ENCODE peak calls at places on chromosomes 3 and 15, in nine cellular contexts. B, F, D, I, N, Y, A, K and Z are unnamed samples.

GRCh38 chr3:43365601-43366305 is 79.4 kb downstream of the SNRK start:
- DNase-seq in B (no peak), F (no peak), D (no peak), I (no peak), N (no peak), Y (no peak), A (no peak), K (no peak), Z (peak)

GRCh38 chr3:89698208-89698830 is 590.9 kb downstream of the EPHA3 start:
- DNase-seq in B (no peak), F (no peak), D (no peak), I (no peak), N (no peak), Y (no peak), A (no peak), K (no peak), Z (no peak)

GRCh38 chr3:9916734-9917680 is at the start of gene IL17RC:
- DNase-seq in B (no peak), F (no peak), D (peak), I (no peak), N (peak), Y (peak), A (no peak), K (no peak), Z (peak)

GRCh38 chr3:164832216-164832615 is 246.1 kb downstream of the SI start:
- DNase-seq in B (no peak), F (no peak), D (no peak), I (no peak), N (no peak), Y (no peak), A (no peak), K (no peak), Z (no peak)

GRCh38 chr15:30990036-30990435 is 1.4 kb downstream of the MTMR10 start:
- DNase-seq in B (no peak), F (peak), D (no peak), I (no peak), N (no peak), Y (no peak), A (no peak), K (no peak), Z (no peak)

GRCh38 chr3:158847466-158847849 is 45.6 kb downstream of the MFSD1 start:
- DNase-seq in B (peak), F (no peak), D (no peak), I (no peak), N (no peak), Y (no peak), A (no peak), K (no peak), Z (no peak)

GRCh38 chr3:27713435-27713880 is 8.7 kb downstream of the EOMES start:
- DNase-seq in B (no peak), F (no peak), D (no peak), I (no peak), N (no peak), Y (no peak), A (no peak), K (no peak), Z (no peak)

GRCh38 chr3:15894382-15894781 is 96.6 kb upstream of the ANKRD28 start:
- DNase-seq in B (no peak), F (no peak), D (no peak), I (no peak), N (no peak), Y (no peak), A (no peak), K (no peak), Z (no peak)

GRCh38 chr3:194536883-194537637 is 50.3 kb upstream of the ATP13A3 start:
- DNase-seq in B (no peak), F (no peak), D (no peak), I (no peak), N (peak), Y (no peak), A (peak), K (no peak), Z (peak)

GRCh38 chr3:99515-99914 is 97.0 kb upstream of the CHL1 start:
- DNase-seq in B (no peak), F (no peak), D (no peak), I (no peak), N (no peak), Y (no peak), A (no peak), K (no peak), Z (no peak)

GRCh38 chr3:182725372-182726251 is 67.7 kb upstream of the ATP11B start:
- DNase-seq in B (no peak), F (no peak), D (no peak), I (no peak), N (no peak), Y (no peak), A (no peak), K (no peak), Z (no peak)
- H3K4me3 ChIP-seq in B (no peak), F (no peak), D (no peak), I (no peak), N (peak), Y (no peak), A (no peak), K (no peak), Z (no peak)

GRCh38 chr3:186931487-186932280 is 1.4 kb downstream of the ST6GAL1 start:
- DNase-seq in B (no peak), F (peak), D (no peak), I (no peak), N (no peak), Y (peak), A (no peak), K (peak), Z (no peak)

GRCh38 chr3:186932281-186933181 is 2.2 kb downstream of the ST6GAL1 start:
- DNase-seq in B (no peak), F (no peak), D (no peak), I (no peak), N (no peak), Y (no peak), A (no peak), K (no peak), Z (no peak)

GRCh38 chr3:186929676-186930075 is 650 bp upstream of the ST6GAL1 start:
- DNase-seq in B (no peak), F (no peak), D (no peak), I (no peak), N (no peak), Y (no peak), A (no peak), K (no peak), Z (no peak)

GRCh38 chr3:186930143-186930638 is at the start of gene ST6GAL1:
- DNase-seq in B (no peak), F (peak), D (peak), I (peak), N (peak), Y (peak), A (no peak), K (peak), Z (peak)

GRCh38 chr3:186930639-186931486 is 537 bp downstream of the ST6GAL1 start:
- DNase-seq in B (no peak), F (peak), D (no peak), I (peak), N (peak), Y (peak), A (no peak), K (peak), Z (peak)
- H3K4me3 ChIP-seq in B (peak), F (peak), D (peak), I (peak), N (peak), Y (peak), A (peak), K (peak), Z (peak)

GRCh38 chr15:69299451-69300128 is 878 bp downstream of the PAQR5 start:
- DNase-seq in B (no peak), F (no peak), D (no peak), I (no peak), N (no peak), Y (no peak), A (no peak), K (no peak), Z (peak)

GRCh38 chr15:69296606-69297005 is 2.1 kb upstream of the PAQR5 start:
- DNase-seq in B (no peak), F (no peak), D (no peak), I (no peak), N (no peak), Y (no peak), A (no peak), K (no peak), Z (peak)

GRCh38 chr15:69298697-69299441 is at the start of gene PAQR5:
- DNase-seq in B (no peak), F (no peak), D (no peak), I (no peak), N (peak), Y (peak), A (no peak), K (no peak), Z (peak)

GRCh38 chr15:69298354-69298696 is 387 bp upstream of the PAQR5 start:
- DNase-seq in B (no peak), F (no peak), D (no peak), I (no peak), N (peak), Y (no peak), A (no peak), K (no peak), Z (peak)

GRCh38 chr15:69297642-69298353 is 914 bp upstream of the PAQR5 start:
- DNase-seq in B (no peak), F (no peak), D (no peak), I (no peak), N (no peak), Y (no peak), A (no peak), K (no peak), Z (peak)
- H3K4me3 ChIP-seq in B (no peak), F (no peak), D (no peak), I (no peak), N (peak), Y (peak), A (peak), K (no peak), Z (no peak)

GRCh38 chr3:156643729-156644389 is 30.5 kb upstream of the TIPARP start:
- DNase-seq in B (no peak), F (no peak), D (no peak), I (no peak), N (no peak), Y (no peak), A (no peak), K (peak), Z (peak)
- H3K4me3 ChIP-seq in B (no peak), F (no peak), D (no peak), I (no peak), N (peak), Y (no peak), A (no peak), K (no peak), Z (peak)

DNA sequence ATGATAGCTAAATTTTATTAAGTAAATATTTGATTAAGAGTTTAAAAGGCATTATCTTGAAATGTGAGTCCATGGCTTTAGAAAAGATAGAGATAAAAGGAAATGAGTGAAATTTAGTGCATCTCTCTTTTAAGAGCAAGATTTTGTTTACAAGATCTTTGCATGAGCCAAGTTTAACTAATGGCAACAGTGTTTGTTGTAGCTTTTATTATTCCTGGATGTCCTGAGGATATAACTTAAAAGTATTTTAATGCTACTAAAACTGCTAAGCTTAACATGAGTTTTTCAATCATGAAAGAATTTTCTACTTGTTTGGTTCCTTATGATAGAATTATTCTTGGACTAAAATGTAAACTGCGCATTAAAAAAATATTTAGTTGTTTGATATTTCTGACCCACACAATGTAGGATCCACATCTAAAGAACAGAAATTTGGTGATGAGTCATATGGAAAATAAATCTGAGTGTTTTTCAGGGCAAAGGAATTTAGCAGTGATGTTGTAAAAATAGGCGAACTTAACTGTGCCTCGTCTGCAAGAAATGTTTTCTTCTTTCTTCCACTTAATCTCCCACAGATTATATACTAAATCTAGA is 70.8 kb downstream of the RAP2B start:
- DNase-seq in B (peak), F (no peak), D (no peak), I (no peak), N (no peak), Y (no peak), A (no peak), K (no peak), Z (no peak)
- H3K4me3 ChIP-seq in B (no peak), F (no peak), D (no peak), I (no peak), N (no peak), Y (no peak), A (no peak), K (no peak), Z (no peak)

GRCh38 chr3:56467801-56468183 is 475 bp downstream of the ERC2 start:
- DNase-seq in B (no peak), F (no peak), D (no peak), I (no peak), N (peak), Y (no peak), A (no peak), K (no peak), Z (no peak)
- H3K4me3 ChIP-seq in B (peak), F (no peak), D (peak), I (no peak), N (peak), Y (peak), A (peak), K (no peak), Z (peak)

GRCh38 chr15:75596703-75597345 is 17.7 kb upstream of the PTPN9 start:
- DNase-seq in B (no peak), F (no peak), D (no peak), I (no peak), N (no peak), Y (no peak), A (no peak), K (no peak), Z (no peak)
- H3K4me3 ChIP-seq in B (no peak), F (no peak), D (no peak), I (no peak), N (no peak), Y (no peak), A (no peak), K (no peak), Z (no peak)

GRCh38 chr3:161691677-161692076 is 195.1 kb downstream of the OTOL1 start:
- DNase-seq in B (no peak), F (no peak), D (no peak), I (no peak), N (no peak), Y (no peak), A (no peak), K (no peak), Z (no peak)
- H3K4me3 ChIP-seq in B (no peak), F (no peak), D (no peak), I (no peak), N (no peak), Y (no peak), A (no peak), K (no peak), Z (no peak)

GRCh38 chr3:127158614-127159221 is 34.2 kb upstream of the PRR23E start:
- DNase-seq in B (no peak), F (no peak), D (no peak), I (no peak), N (no peak), Y (no peak), A (no peak), K (no peak), Z (no peak)
- H3K4me3 ChIP-seq in B (no peak), F (no peak), D (no peak), I (no peak), N (no peak), Y (no peak), A (no peak), K (no peak), Z (no peak)